ENCODE peak calls at places on chromosomes 16 and 17, in eight cellular contexts. C is tibial artery, Y is lung, A is lower lobe of right lung, K is ascending aorta, D is bronchial epithelial cell, U is Peyer's patch, R is aorta. J is an unnamed sample.

GRCh38 chr16:62638964-62639861 is 603.0 kb upstream of the CDH8 start:
- DNase-seq in D (no peak), C (no peak), Y (no peak), A (no peak), U (no peak), R (no peak), K (no peak), J (no peak)

GRCh38 chr16:84043486-84044107 is 1.0 kb upstream of the SLC38A8 start:
- DNase-seq in C (no peak), R (peak), D (peak), Y (no peak), K (no peak), A (peak), U (no peak), J (no peak)

GRCh38 chr17:47945529-47946508 is 4.4 kb downstream of the PNPO start:
- DNase-seq in K (no peak), D (no peak), Y (no peak), C (no peak), U (no peak), R (no peak), A (no peak), J (no peak)

GRCh38 chr16:6611535-6611934 is 721.1 kb upstream of the RBFOX1 start:
- DNase-seq in Y (no peak), D (no peak), A (no peak), C (no peak), K (no peak), U (no peak), R (no peak), J (no peak)

GRCh38 chr17:37081287-37081686 is 132.5 kb downstream of the AATF start:
- DNase-seq in D (no peak), U (no peak), C (no peak), K (no peak), A (no peak), R (no peak), Y (no peak), J (no peak)

GRCh38 chr16:80710918-80711317 is 93.5 kb downstream of the CDYL2 start:
- DNase-seq in A (no peak), C (no peak), U (no peak), K (no peak), R (no peak), D (no peak), Y (no peak), J (no peak)

GRCh38 chr17:80575057-80575875 is 30.6 kb downstream of the RPTOR start:
- DNase-seq in U (peak), K (peak), D (peak), C (peak), A (peak), R (peak), Y (peak), J (peak)

GRCh38 chr17:51703364-51704341 is 443.3 kb downstream of the UTP18 start:
- DNase-seq in C (peak), U (no peak), A (no peak), K (peak), Y (no peak), R (peak), D (peak), J (peak)

GRCh38 chr16:10988164-10988803 is 43.9 kb downstream of the CLEC16A start:
- DNase-seq in C (no peak), A (peak), U (no peak), Y (peak), K (no peak), D (no peak), R (no peak), J (no peak)

GRCh38 chr17:41329279-41329925 is 13.9 kb upstream of the KRTAP17-1 start:
- DNase-seq in A (no peak), Y (peak), C (no peak), K (no peak), R (no peak), D (peak), U (peak), J (no peak)

GRCh38 chr16:86118467-86119307 is 219.7 kb downstream of the IRF8 start:
- DNase-seq in R (no peak), D (no peak), A (no peak), C (no peak), U (no peak), Y (no peak), K (no peak), J (no peak)

GRCh38 chr17:64066709-64067108 is 46.3 kb upstream of the ICAM2 start:
- DNase-seq in Y (no peak), A (no peak), K (no peak), D (no peak), C (no peak), R (no peak), U (no peak), J (no peak)

GRCh38 chr17:49249292-49249794 is 18.8 kb upstream of the PHOSPHO1 start:
- DNase-seq in U (no peak), C (no peak), D (no peak), Y (no peak), R (peak), K (no peak), A (peak), J (no peak)

GRCh38 chr17:34519286-34519685 is 60.1 kb upstream of the TMEM132E start:
- DNase-seq in U (no peak), Y (no peak), D (no peak), C (no peak), K (no peak), R (no peak), A (no peak), J (no peak)

GRCh38 chr17:28973414-28973813 is 22.1 kb upstream of the PHF12 start:
- DNase-seq in C (no peak), R (no peak), U (no peak), Y (peak), D (no peak), K (no peak), A (peak), J (no peak)

GRCh38 chr16:14409563-14409962 is 220.5 kb downstream of the PARN start:
- DNase-seq in C (peak), K (peak), Y (no peak), A (no peak), U (no peak), R (no peak), D (peak), J (no peak)

GRCh38 chr17:27379863-27380533 is 76.2 kb upstream of the KSR1 start:
- DNase-seq in C (peak), U (no peak), A (peak), Y (peak), K (peak), R (peak), D (peak), J (peak)

GRCh38 chr17:35243459-35244204 is 760 bp downstream of the SLFN5 start:
- DNase-seq in A (peak), Y (peak), R (no peak), C (peak), D (peak), U (peak), K (peak), J (peak)

GRCh38 chr17:7817643-7817964 is 16.4 kb upstream of the KDM6B start:
- DNase-seq in K (no peak), R (peak), C (no peak), U (no peak), A (no peak), D (no peak), Y (no peak), J (no peak)

GRCh38 chr17:67095803-67096202 is 51.4 kb downstream of the CACNG1 start:
- DNase-seq in A (no peak), K (no peak), R (no peak), C (no peak), U (no peak), Y (no peak), D (peak), J (no peak)

GRCh38 chr17:74582633-74583032 is 9.4 kb downstream of the CD300LD start:
- DNase-seq in K (no peak), C (no peak), A (no peak), Y (no peak), U (no peak), R (no peak), D (no peak), J (no peak)

GRCh38 chr16:56950881-56951771 is 10.6 kb upstream of the CETP start:
- DNase-seq in K (no peak), U (peak), D (no peak), R (peak), Y (peak), A (peak), C (peak), J (no peak)

GRCh38 chr17:42247734-42248133 is 28.5 kb downstream of the STAT5B start:
- DNase-seq in U (no peak), Y (no peak), A (no peak), R (no peak), K (no peak), D (peak), C (no peak), J (peak)

GRCh38 chr16:53421248-53421647 is 13.0 kb upstream of the RBL2 start:
- DNase-seq in D (no peak), K (no peak), R (no peak), Y (no peak), A (no peak), U (no peak), C (no peak), J (no peak)

GRCh38 chr16:86462334-86463084 is 47.8 kb upstream of the FOXF1 start:
- DNase-seq in D (no peak), R (no peak), A (no peak), U (no peak), C (no peak), Y (no peak), K (no peak), J (no peak)

GRCh38 chr17:151886-152859 is 14.8 kb downstream of the SCGB1C2 start:
- DNase-seq in A (peak), R (peak), U (no peak), C (no peak), Y (no peak), D (peak), K (peak), J (no peak)

GRCh38 chr17:67992541-67993152 is 3.6 kb downstream of the C17orf58 start:
- DNase-seq in D (no peak), A (no peak), C (no peak), Y (no peak), U (no peak), R (no peak), K (no peak), J (no peak)

GRCh38 chr16:56866955-56867830 is 2.2 kb downstream of the SLC12A3 start:
- DNase-seq in Y (no peak), R (no peak), C (no peak), U (no peak), D (peak), K (peak), A (no peak), J (peak)

GRCh38 chr17:39929657-39930407 is 2.3 kb downstream of the LRRC3C start:
- DNase-seq in U (no peak), Y (no peak), D (peak), C (no peak), R (no peak), K (no peak), A (no peak), J (no peak)

GRCh38 chr17:80478487-80479245 is 2.3 kb upstream of the NPTX1 start:
- DNase-seq in U (no peak), K (no peak), Y (no peak), C (no peak), D (no peak), A (no peak), R (no peak), J (no peak)

GRCh38 chr17:69506489-69506888 is 92.0 kb downstream of the MAP2K6 start:
- DNase-seq in C (no peak), D (peak), R (no peak), U (no peak), A (no peak), K (no peak), Y (no peak), J (no peak)

GRCh38 chr16:84836234-84836647 is 16.5 kb downstream of the CRISPLD2 start:
- DNase-seq in Y (peak), A (peak), D (peak), K (peak), C (peak), U (no peak), R (peak), J (peak)

GRCh38 chr16:6916946-6917345 is 415.7 kb upstream of the RBFOX1 start:
- DNase-seq in R (no peak), Y (no peak), A (no peak), C (no peak), U (no peak), D (no peak), K (no peak), J (no peak)

GRCh38 chr16:23948949-23949392 is 113.2 kb downstream of the PRKCB start:
- DNase-seq in Y (no peak), K (no peak), D (no peak), A (no peak), R (no peak), C (no peak), U (no peak), J (no peak)

GRCh38 chr17:14143678-14144077 is 74.4 kb downstream of the COX10 start:
- DNase-seq in R (no peak), A (no peak), C (no peak), D (peak), Y (no peak), K (no peak), U (no peak), J (no peak)

GRCh38 chr16:87874639-87875472 is 5.5 kb upstream of the SLC7A5 start:
- DNase-seq in R (no peak), C (no peak), Y (no peak), K (no peak), D (no peak), A (no peak), U (no peak), J (no peak)

GRCh38 chr17:44112284-44113280 is 10.9 kb downstream of the HDAC5 start:
- DNase-seq in A (no peak), D (no peak), C (no peak), U (no peak), Y (no peak), R (peak), K (no peak), J (no peak)

GRCh38 chr17:65855675-65856074 is 294.2 kb upstream of the AXIN2 start:
- DNase-seq in R (no peak), D (no peak), K (no peak), C (no peak), Y (no peak), A (no peak), U (no peak), J (no peak)
- H3K4me3 ChIP-seq in R (no peak), D (no peak), K (no peak), C (no peak), Y (no peak), A (no peak), U (no peak), J (no peak)

GRCh38 chr17:58415371-58416055 is 1.8 kb downstream of the RNF43 start:
- DNase-seq in U (peak), R (no peak), Y (peak), K (no peak), A (peak), C (no peak), D (peak), J (no peak)

GRCh38 chr17:58416396-58416795 is 938 bp downstream of the RNF43 start:
- DNase-seq in Y (no peak), A (no peak), C (no peak), K (no peak), R (no peak), U (no peak), D (no peak), J (no peak)

GRCh38 chr17:58417300-58418092 is at the start of gene RNF43:
- DNase-seq in R (peak), Y (peak), K (peak), A (peak), U (peak), C (peak), D (peak), J (peak)

GRCh38 chr17:58414596-58414997 is 2.7 kb downstream of the RNF43 start:
- DNase-seq in D (peak), Y (no peak), A (no peak), K (no peak), U (no peak), C (no peak), R (no peak), J (no peak)

DNA sequence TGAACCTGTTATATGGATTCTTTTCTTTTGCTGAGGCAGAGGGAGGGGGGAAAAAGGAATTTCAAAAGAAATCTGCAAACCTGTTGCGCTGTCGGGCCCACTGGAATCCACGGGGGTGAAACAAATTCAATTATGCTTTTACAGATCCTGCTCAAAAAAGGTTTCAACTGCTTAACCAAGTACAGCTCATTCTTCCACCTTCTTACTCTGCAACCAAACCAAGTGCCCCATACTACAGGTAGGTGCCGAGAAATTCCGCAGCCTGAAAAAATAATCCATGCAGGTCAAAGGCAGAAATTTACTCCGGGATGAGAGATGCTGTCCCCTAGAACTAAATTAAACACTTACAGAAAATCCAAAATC is 416 bp downstream of the RNF43 start:
- DNase-seq in C (no peak), Y (no peak), R (no peak), A (no peak), U (no peak), D (no peak), K (no peak), J (no peak)
- H3K4me3 ChIP-seq in C (no peak), Y (no peak), R (no peak), A (peak), U (peak), D (peak), K (peak), J (no peak)

DNA sequence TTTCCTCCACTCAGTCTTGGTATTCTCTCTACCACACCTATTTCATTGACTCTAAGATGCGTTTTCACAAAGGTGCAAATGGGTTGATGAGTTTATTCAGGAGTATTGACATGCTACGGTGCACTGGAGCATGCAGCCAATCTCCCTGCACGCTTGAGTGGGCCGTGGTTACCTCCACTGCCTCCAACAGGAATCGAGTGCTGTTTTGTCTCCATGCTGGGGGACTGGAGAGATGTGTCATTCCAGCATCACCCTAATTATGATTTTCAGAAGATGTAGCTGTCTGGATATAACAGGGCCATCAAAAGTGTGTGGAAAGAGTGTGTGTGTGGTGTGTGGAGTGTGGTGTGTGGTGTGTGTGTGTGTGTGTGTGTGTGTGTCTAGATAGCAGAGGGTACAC is 351.6 kb upstream of the ZFHX3 start:
- DNase-seq in R (no peak), A (no peak), C (no peak), K (no peak), D (no peak), U (no peak), Y (no peak), J (no peak)
- H3K4me3 ChIP-seq in R (no peak), A (no peak), C (no peak), K (no peak), D (no peak), U (no peak), Y (no peak), J (no peak)

DNA sequence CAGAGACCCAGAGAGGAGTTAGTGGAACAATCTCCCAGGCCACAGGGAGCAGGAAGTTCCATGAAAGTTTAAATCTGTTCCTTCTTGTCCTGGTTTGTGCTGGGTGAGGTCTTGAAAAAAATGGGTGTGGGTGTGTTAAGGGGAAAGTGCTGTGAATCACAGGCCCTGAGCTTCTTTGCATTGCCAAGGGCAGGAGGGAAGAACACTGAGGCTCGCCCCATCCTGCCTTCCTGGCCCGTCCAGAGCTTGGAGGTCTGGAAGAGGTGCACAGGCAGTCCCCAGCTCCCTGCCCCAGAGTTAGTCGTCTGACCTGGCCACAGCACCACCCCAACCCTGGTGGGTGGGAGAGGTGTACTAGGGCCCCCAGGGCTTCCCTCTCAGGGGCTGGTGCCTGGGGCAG is 2.4 kb downstream of the ADORA2B start:
- DNase-seq in Y (no peak), D (peak), K (no peak), U (peak), R (peak), C (no peak), A (no peak), J (no peak)
- H3K4me3 ChIP-seq in Y (no peak), D (peak), K (no peak), U (no peak), R (no peak), C (no peak), A (no peak), J (no peak)

DNA sequence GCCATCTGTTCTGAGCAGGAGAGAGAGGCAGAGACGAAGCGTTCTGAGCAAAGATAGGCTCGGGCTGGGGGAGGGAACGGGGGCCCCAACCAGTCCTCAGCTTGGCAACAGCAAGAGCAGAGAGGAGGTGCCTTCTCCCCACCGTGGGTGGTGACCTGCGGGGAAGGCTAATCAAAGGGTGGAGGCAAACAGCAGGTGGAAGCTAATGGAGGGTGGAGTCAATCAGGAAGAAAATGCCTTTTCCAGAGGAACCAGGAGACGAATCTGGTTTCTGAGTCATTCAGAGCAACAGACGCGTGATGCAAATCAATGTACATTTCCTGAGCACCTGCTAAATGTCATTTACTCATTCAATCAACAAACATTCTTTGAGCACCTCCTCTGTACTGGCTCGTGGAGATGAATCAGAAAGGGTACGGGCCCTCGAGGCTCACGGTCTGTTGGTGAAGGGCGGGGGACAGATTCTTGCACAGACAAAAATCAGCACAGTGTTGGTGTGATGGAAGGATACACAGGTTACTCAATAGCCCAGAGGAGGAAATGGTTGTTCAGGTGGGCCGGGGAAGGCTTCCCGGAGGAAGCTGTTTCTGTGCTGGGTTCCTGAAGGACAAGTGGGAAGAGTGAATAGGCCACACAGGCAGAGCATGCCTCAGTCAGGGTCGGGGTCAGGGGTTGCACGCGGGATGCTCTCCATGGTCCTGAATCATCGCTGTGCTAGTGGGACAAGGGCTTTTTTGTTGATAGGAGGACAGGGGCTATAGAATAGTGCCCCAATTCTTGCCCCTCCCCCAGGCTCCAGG is 5.7 kb upstream of the SPNS2 start:
- DNase-seq in C (no peak), U (peak), R (no peak), D (peak), Y (no peak), A (no peak), K (no peak), J (no peak)
- H3K4me3 ChIP-seq in C (no peak), U (no peak), R (no peak), D (no peak), Y (no peak), A (no peak), K (no peak), J (no peak)

GRCh38 chr16:67326472-67327309 is at the start of the genes KCTD19 and LRRC36:
- DNase-seq in R (peak), A (peak), C (peak), K (no peak), U (peak), Y (peak), D (no peak), J (peak)

GRCh38 chr16:67327774-67328173 is 1.2 kb downstream of the LRRC36 start:
- DNase-seq in C (no peak), D (no peak), K (no peak), R (no peak), Y (no peak), A (no peak), U (no peak), J (no peak)

GRCh38 chr16:67329901-67330300 is 3.3 kb downstream of the LRRC36 start:
- DNase-seq in A (no peak), R (no peak), Y (no peak), C (no peak), U (no peak), K (no peak), D (peak), J (no peak)

GRCh38 chr16:67326115-67326471 is 448 bp downstream of the KCTD19 start:
- DNase-seq in R (no peak), A (no peak), K (no peak), C (no peak), U (no peak), Y (no peak), D (no peak), J (no peak)
- H3K4me3 ChIP-seq in R (no peak), A (peak), K (peak), C (peak), U (peak), Y (no peak), D (no peak), J (peak)

GRCh38 chr17:77733576-77734296 is 224.8 kb upstream of the TNRC6C start:
- DNase-seq in C (no peak), U (no peak), D (no peak), K (peak), Y (no peak), R (no peak), A (no peak), J (no peak)
- H3K4me3 ChIP-seq in C (no peak), U (no peak), D (no peak), K (peak), Y (no peak), R (no peak), A (no peak), J (no peak)